ENCODE peak calls at places on chromosomes 1 and 21, in four cellular contexts. One of them, this sample, is unnamed.

GRCh38 chr1:22517936-22518335 is 45.4 kb upstream of the EPHA8 start:
- DNase-seq in ascending aorta: no peak
- DNase-seq in mesenchymal stem cell: no peak
- DNase-seq in A549: no peak
- DNase-seq in this sample: no peak

GRCh38 chr1:177959793-177960515 is 9.9 kb downstream of the SEC16B start:
- DNase-seq in ascending aorta: no peak
- DNase-seq in mesenchymal stem cell: peak
- DNase-seq in A549: peak
- DNase-seq in this sample: no peak

GRCh38 chr1:205001101-205001620 is 41.9 kb upstream of the CNTN2 start:
- DNase-seq in ascending aorta: no peak
- DNase-seq in mesenchymal stem cell: no peak
- DNase-seq in A549: no peak
- DNase-seq in this sample: no peak

GRCh38 chr1:76764638-76765572 is 102.4 kb upstream of the ST6GALNAC5 start:
- DNase-seq in ascending aorta: no peak
- DNase-seq in mesenchymal stem cell: no peak
- DNase-seq in A549: no peak
- DNase-seq in this sample: no peak

GRCh38 chr1:88217386-88217785 is 466.7 kb upstream of the PKN2 start:
- DNase-seq in ascending aorta: no peak
- DNase-seq in mesenchymal stem cell: no peak
- DNase-seq in A549: no peak
- DNase-seq in this sample: no peak

GRCh38 chr1:192892934-192893333 is 84.1 kb downstream of the RGS2 start:
- DNase-seq in ascending aorta: no peak
- DNase-seq in mesenchymal stem cell: no peak
- DNase-seq in A549: no peak
- DNase-seq in this sample: no peak

GRCh38 chr1:180952657-180953013 is 39.9 kb downstream of the KIAA1614 start:
- DNase-seq in ascending aorta: no peak
- DNase-seq in mesenchymal stem cell: no peak
- DNase-seq in A549: no peak
- DNase-seq in this sample: no peak

GRCh38 chr1:1298861-1299685 is 8.7 kb downstream of the ACAP3 start:
- DNase-seq in ascending aorta: no peak
- DNase-seq in mesenchymal stem cell: peak
- DNase-seq in A549: no peak
- DNase-seq in this sample: no peak

GRCh38 chr21:18298228-18298627 is 53.6 kb downstream of the CHODL start:
- DNase-seq in ascending aorta: no peak
- DNase-seq in mesenchymal stem cell: no peak
- DNase-seq in A549: no peak
- DNase-seq in this sample: peak

GRCh38 chr21:45995686-45996179 is 14.2 kb downstream of the COL6A1 start:
- DNase-seq in ascending aorta: no peak
- DNase-seq in mesenchymal stem cell: no peak
- DNase-seq in A549: no peak
- DNase-seq in this sample: no peak

GRCh38 chr1:88998716-88999115 is 6.3 kb upstream of the KYAT3 start:
- DNase-seq in ascending aorta: no peak
- DNase-seq in mesenchymal stem cell: peak
- DNase-seq in A549: peak
- DNase-seq in this sample: peak

DNA sequence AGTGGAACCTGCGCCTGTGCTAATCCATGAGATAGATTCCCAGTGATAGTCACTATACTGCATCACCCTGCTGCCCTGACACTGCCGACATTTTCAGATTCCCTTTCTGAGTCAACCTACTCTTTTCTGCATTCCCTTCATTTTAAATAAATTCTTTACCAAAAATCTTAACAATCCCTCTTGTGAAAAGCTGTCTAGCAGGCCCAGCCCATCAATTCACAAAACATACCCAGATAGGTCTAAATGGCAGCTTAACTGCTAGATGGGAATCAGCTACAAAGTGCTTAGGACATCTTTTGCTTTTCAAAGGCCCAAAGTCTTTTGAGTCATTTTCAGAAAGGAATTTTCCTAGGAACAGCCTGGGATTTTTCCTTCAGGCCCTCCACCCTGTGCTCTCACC is 180.1 kb upstream of the PTBP2 start:
- DNase-seq in ascending aorta: no peak
- DNase-seq in mesenchymal stem cell: no peak
- DNase-seq in A549: no peak
- DNase-seq in this sample: no peak
- H3K27ac ChIP-seq in ascending aorta: no peak
- H3K27ac ChIP-seq in mesenchymal stem cell: no peak
- H3K27ac ChIP-seq in A549: no peak
- H3K27ac ChIP-seq in this sample: no peak

GRCh38 chr1:112836642-112837041 is 119.4 kb downstream of the SLC16A1 start:
- DNase-seq in ascending aorta: no peak
- DNase-seq in mesenchymal stem cell: peak
- DNase-seq in A549: no peak
- DNase-seq in this sample: no peak

GRCh38 chr1:112841825-112842224 is 114.2 kb downstream of the SLC16A1 start:
- DNase-seq in ascending aorta: no peak
- DNase-seq in mesenchymal stem cell: no peak
- DNase-seq in A549: no peak
- DNase-seq in this sample: no peak

GRCh38 chr1:112840631-112841624 is 115.1 kb downstream of the SLC16A1 start:
- DNase-seq in ascending aorta: no peak
- DNase-seq in mesenchymal stem cell: no peak
- DNase-seq in A549: no peak
- DNase-seq in this sample: no peak
- H3K27ac ChIP-seq in ascending aorta: no peak
- H3K27ac ChIP-seq in mesenchymal stem cell: no peak
- H3K27ac ChIP-seq in A549: no peak
- H3K27ac ChIP-seq in this sample: no peak

GRCh38 chr1:37557402-37557801 is 662 bp downstream of the DNALI1 start:
- DNase-seq in ascending aorta: no peak
- DNase-seq in mesenchymal stem cell: no peak
- DNase-seq in A549: no peak
- DNase-seq in this sample: no peak

GRCh38 chr1:37549341-37549740 is 4.8 kb downstream of the SNIP1 start:
- DNase-seq in ascending aorta: no peak
- DNase-seq in mesenchymal stem cell: no peak
- DNase-seq in A549: no peak
- DNase-seq in this sample: no peak

GRCh38 chr1:37553927-37554808 is at the start of gene SNIP1:
- DNase-seq in ascending aorta: peak
- DNase-seq in mesenchymal stem cell: peak
- DNase-seq in A549: peak
- DNase-seq in this sample: peak

GRCh38 chr1:37556712-37557196 is at the start of gene DNALI1:
- DNase-seq in ascending aorta: peak
- DNase-seq in mesenchymal stem cell: peak
- DNase-seq in A549: peak
- DNase-seq in this sample: peak

GRCh38 chr1:37553598-37553926 is 531 bp downstream of the SNIP1 start:
- DNase-seq in ascending aorta: no peak
- DNase-seq in mesenchymal stem cell: no peak
- DNase-seq in A549: no peak
- DNase-seq in this sample: no peak
- H3K27ac ChIP-seq in ascending aorta: peak
- H3K27ac ChIP-seq in mesenchymal stem cell: no peak
- H3K27ac ChIP-seq in A549: peak
- H3K27ac ChIP-seq in this sample: no peak

DNA sequence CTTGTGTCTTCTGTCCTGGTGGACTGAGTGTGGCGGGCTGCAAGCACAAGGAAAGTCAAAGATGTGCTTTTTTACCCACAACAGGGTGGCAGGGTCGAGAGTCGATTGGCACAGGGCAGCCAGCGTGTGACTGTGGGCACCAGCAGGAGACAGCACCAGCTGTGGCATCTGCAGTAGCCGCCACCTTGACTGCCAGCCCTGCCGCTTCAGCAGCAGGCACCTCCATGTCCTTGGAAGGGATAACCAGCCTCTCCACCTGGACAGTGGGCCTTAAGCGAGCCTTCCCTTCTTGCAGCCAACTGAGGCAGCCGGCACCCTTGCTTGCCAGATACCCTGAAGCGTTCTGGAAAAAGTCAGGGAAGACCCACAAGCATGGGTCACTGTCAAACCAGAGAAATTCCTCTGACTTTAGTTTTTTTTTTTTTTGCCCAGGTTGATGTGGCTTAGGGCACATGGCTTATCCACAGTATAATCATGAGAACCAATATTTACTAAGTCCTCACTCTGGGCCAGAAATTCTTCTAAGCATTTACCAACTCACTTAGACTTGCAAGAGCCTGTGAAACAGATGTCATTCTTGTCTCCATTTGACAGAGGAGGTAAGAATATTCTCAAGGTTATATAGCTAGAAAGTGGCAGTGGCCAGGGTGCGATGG is 30.1 kb upstream of the PTGFRN start:
- DNase-seq in ascending aorta: no peak
- DNase-seq in mesenchymal stem cell: no peak
- DNase-seq in A549: no peak
- DNase-seq in this sample: no peak
- H3K27ac ChIP-seq in ascending aorta: peak
- H3K27ac ChIP-seq in mesenchymal stem cell: peak
- H3K27ac ChIP-seq in A549: peak
- H3K27ac ChIP-seq in this sample: no peak

DNA sequence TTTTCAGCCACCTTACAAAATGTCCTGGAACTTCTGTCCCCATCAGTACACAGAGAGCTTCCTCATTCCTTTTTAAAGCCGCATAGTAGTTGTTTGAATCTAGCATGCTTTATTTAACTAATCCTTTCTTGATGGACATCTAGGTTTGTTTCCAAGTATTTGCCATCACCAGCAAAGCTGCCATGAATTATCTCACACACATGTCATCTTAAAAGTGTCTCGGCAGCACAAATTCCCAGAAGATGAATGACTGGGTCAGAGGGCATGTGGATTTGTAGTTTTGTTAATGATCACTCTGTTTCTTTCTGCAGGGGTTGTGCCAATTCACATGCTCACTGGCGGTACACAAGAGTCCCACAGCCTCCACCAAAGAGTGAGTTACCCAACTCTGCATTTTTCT is 68.3 kb downstream of the CLIC6 start:
- DNase-seq in ascending aorta: no peak
- DNase-seq in mesenchymal stem cell: peak
- DNase-seq in A549: no peak
- DNase-seq in this sample: no peak
- H3K27ac ChIP-seq in ascending aorta: no peak
- H3K27ac ChIP-seq in mesenchymal stem cell: no peak
- H3K27ac ChIP-seq in A549: no peak
- H3K27ac ChIP-seq in this sample: no peak

GRCh38 chr1:110056776-110057175 is 13.7 kb downstream of the ALX3 start:
- DNase-seq in ascending aorta: no peak
- DNase-seq in mesenchymal stem cell: no peak
- DNase-seq in A549: no peak
- DNase-seq in this sample: no peak
- H3K27ac ChIP-seq in ascending aorta: no peak
- H3K27ac ChIP-seq in mesenchymal stem cell: no peak
- H3K27ac ChIP-seq in A549: no peak
- H3K27ac ChIP-seq in this sample: no peak

This sample was measured in iPS DF 6.9.